ENCODE peak calls at places on chromosomes 11 and 22, in four cellular contexts. Q is OCI-LY7, C is heart left ventricle, B is body of pancreas. Y is an unnamed sample.

GRCh38 chr11:122367809-122368231 is 251.8 kb upstream of the BLID start:
- DNase-seq in C (peak), B (peak), Q (no peak), Y (peak)

GRCh38 chr11:75505966-75506692 is 19.6 kb downstream of the GDPD5 start:
- DNase-seq in B (no peak), C (peak), Q (no peak), Y (no peak)

GRCh38 chr11:113992459-113993105 is 17.7 kb downstream of the HTR3A start:
- DNase-seq in B (no peak), C (no peak), Q (no peak), Y (no peak)

GRCh38 chr11:96314326-96315050 is 28.5 kb downstream of the MAML2 start:
- DNase-seq in B (no peak), Q (no peak), C (peak), Y (peak)

GRCh38 chr11:2576536-2576935 is 123.3 kb downstream of the KCNQ1OT1 start:
- DNase-seq in Q (no peak), B (peak), C (peak), Y (peak)

GRCh38 chr11:8016396-8016949 is 29.3 kb downstream of the EIF3F start:
- DNase-seq in B (no peak), Q (no peak), C (no peak), Y (no peak)

GRCh38 chr11:121099885-121100284 is 1.2 kb upstream of the TECTA start:
- DNase-seq in Q (no peak), B (no peak), C (no peak), Y (no peak)

GRCh38 chr11:68317147-68317785 is 4.9 kb downstream of the LRP5 start:
- DNase-seq in C (no peak), B (no peak), Q (no peak), Y (no peak)

GRCh38 chr11:47259178-47259977 is 1.6 kb downstream of the NR1H3 start:
- DNase-seq in Q (peak), B (no peak), C (peak), Y (peak)

GRCh38 chr22:46861468-46861867 is 99.0 kb downstream of the TBC1D22A start:
- DNase-seq in Q (no peak), B (no peak), C (no peak), Y (no peak)

GRCh38 chr11:134863294-134863693 is 451.3 kb upstream of the B3GAT1 start:
- DNase-seq in Q (no peak), C (no peak), B (no peak), Y (no peak)

GRCh38 chr11:100741866-100742625 is 55.0 kb downstream of the ARHGAP42 start:
- DNase-seq in C (no peak), Q (no peak), B (no peak), Y (no peak)

GRCh38 chr11:629237-629583 is 2.2 kb upstream of the SCT start:
- DNase-seq in B (no peak), Q (no peak), C (no peak), Y (no peak)

GRCh38 chr11:120184946-120185677 is 25.7 kb upstream of the OAF start:
- DNase-seq in B (peak), C (peak), Q (no peak), Y (peak)

GRCh38 chr11:94139421-94139820 is 10.8 kb downstream of the PANX1 start:
- DNase-seq in B (no peak), Q (no peak), C (no peak), Y (no peak)

GRCh38 chr11:114262681-114263509 is 33.3 kb upstream of the NNMT start:
- DNase-seq in Q (peak), B (peak), C (no peak), Y (peak)

GRCh38 chr11:122478986-122479385 is 176.5 kb upstream of the UBASH3B start:
- DNase-seq in B (no peak), C (no peak), Q (no peak), Y (no peak)

GRCh38 chr11:116114198-116114651 is 610.0 kb upstream of the CADM1 start:
- DNase-seq in Q (no peak), C (no peak), B (no peak), Y (peak)

GRCh38 chr11:57480409-57481137 is 20.2 kb downstream of the RTN4RL2 start:
- DNase-seq in B (peak), C (peak), Q (peak), Y (peak)

GRCh38 chr11:120536091-120536796 is 24.7 kb downstream of the GRIK4 start:
- DNase-seq in C (no peak), Q (no peak), B (no peak), Y (no peak)

GRCh38 chr11:78277314-78277994 is 88.7 kb downstream of the USP35 start:
- DNase-seq in C (no peak), Q (no peak), B (peak), Y (no peak)

GRCh38 chr11:126231725-126232459 is 20.3 kb downstream of the FAM118B start:
- DNase-seq in Q (no peak), C (no peak), B (no peak), Y (no peak)

GRCh38 chr11:78564037-78564888 is 10.4 kb downstream of the NARS2 start:
- DNase-seq in Q (peak), C (no peak), B (peak), Y (peak)

GRCh38 chr11:78809931-78810481 is 235.3 kb upstream of the NARS2 start:
- DNase-seq in C (no peak), Q (no peak), B (no peak), Y (no peak)

GRCh38 chr22:49735411-49736311 is 92.0 kb downstream of the BRD1 start:
- DNase-seq in C (peak), B (no peak), Q (no peak), Y (no peak)

GRCh38 chr22:20114506-20115475 is 1.1 kb upstream of the RANBP1 start:
- DNase-seq in Q (no peak), C (peak), B (no peak), Y (peak)

GRCh38 chr11:6475936-6476335 is 2.2 kb upstream of the TRIM3 start:
- DNase-seq in Q (no peak), B (peak), C (no peak), Y (no peak)

DNA sequence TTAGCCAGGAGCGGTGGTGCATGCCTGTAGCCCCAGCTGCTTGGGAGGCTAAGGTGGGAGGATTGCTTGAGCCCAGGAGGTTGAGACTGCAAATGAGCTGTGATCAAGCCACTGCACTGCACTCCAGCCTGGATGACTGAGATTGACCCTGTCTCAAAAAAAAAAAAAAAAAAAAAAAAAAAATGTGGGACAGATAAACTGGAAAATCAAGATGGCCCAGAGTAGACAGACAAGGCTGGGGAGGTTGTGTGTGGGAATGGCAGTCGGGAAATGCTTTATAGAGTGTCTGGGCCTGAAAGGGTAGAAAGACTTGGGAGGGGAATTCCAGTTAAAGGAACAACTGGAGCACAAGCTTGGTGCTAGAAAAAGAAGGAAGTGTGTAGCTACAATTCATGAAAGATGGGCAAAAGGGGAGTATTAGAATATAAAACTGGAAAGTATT is 18.2 kb upstream of the WDR74 start:
- DNase-seq in Q (no peak), C (no peak), B (no peak), Y (no peak)
- H3K4me3 ChIP-seq in Q (peak), C (no peak), B (no peak), Y (no peak)

GRCh38 chr22:27875951-27876350 is 43.1 kb downstream of the PITPNB start:
- DNase-seq in Q (no peak), B (no peak), C (no peak), Y (no peak)
- H3K27ac ChIP-seq in Q (no peak), B (no peak), C (no peak), Y (no peak)

GRCh38 chr22:31768422-31769059 is 14.7 kb downstream of the DEPDC5 start:
- DNase-seq in B (no peak), C (no peak), Q (no peak), Y (no peak)
- H3K4me3 ChIP-seq in B (no peak), C (no peak), Q (no peak), Y (no peak)

GRCh38 chr11:17073370-17074027 is 4.0 kb downstream of the RPS13 start:
- DNase-seq in Q (no peak), B (no peak), C (no peak), Y (no peak)
- H3K27ac ChIP-seq in Q (no peak), B (no peak), C (no peak), Y (no peak)

GRCh38 chr22:41544671-41545476 is 604 bp upstream of the POLR3H start:
- DNase-seq in B (no peak), Q (no peak), C (no peak), Y (no peak)
- H3K4me3 ChIP-seq in B (no peak), Q (peak), C (peak), Y (no peak)